ENCODE peak calls at places on chromosome 14, in six cellular contexts. W is A549; D is activated T-helper 1 cell treated with anti-CD3 and anti-CD28 coated beads, Interleukin-12 subunit alpha, Interleukin-12 subunit beta, Interleukin-2, Interleukin-4 antibody, amounts not matched to agents 30 ng/mL and 10 ng/mL and 1 ng/mL, durations not matched to agents 14 hours and 24 hours and 36 hours; U is WTC11; X is NCI-H774; M is tibial artery. P is an unnamed sample.

GRCh38 chr14:55104051-55104954 is 24.7 kb upstream of the LGALS3 start:
- DNase-seq in W (peak; percentile 21), D (no peak), U (no peak), X (no peak), M (no peak), P (no peak)

GRCh38 chr14:102933618-102934231 is 11.3 kb downstream of the AMN start:
- DNase-seq in W (no peak), D (no peak), U (no peak), X (no peak), M (no peak), P (no peak)

GRCh38 chr14:101286271-101287018 is 274.9 kb upstream of the DIO3 start:
- DNase-seq in W (no peak), D (no peak), U (no peak), X (no peak), M (no peak), P (no peak)

GRCh38 chr14:61570961-61571299 is 124.4 kb upstream of the HIF1A start:
- DNase-seq in W (no peak), D (no peak), U (no peak), X (no peak), M (no peak), P (no peak)

GRCh38 chr14:68584786-68585185 is 208.1 kb downstream of the ZFP36L1 start:
- DNase-seq in W (no peak), D (no peak), U (no peak), X (no peak), M (no peak), P (no peak)

GRCh38 chr14:79134346-79134745 is 964.2 kb downstream of the NRXN3 start:
- DNase-seq in W (no peak), D (no peak), U (no peak), X (no peak), M (no peak), P (no peak)

GRCh38 chr14:73324536-73324932 is 87.2 kb downstream of the PAPLN start:
- DNase-seq in W (no peak), D (no peak), U (no peak), X (no peak), M (no peak), P (no peak)

GRCh38 chr14:90733139-90733808 is 83.0 kb downstream of the TTC7B start:
- DNase-seq in W (no peak), D (no peak), U (no peak), X (no peak), M (no peak), P (no peak)

GRCh38 chr14:67218126-67218525 is 23.1 kb upstream of the PALS1 start:
- DNase-seq in W (no peak), D (no peak), U (no peak), X (no peak), M (no peak), P (no peak)

GRCh38 chr14:61025239-61026223 is 44.5 kb downstream of the SLC38A6 start:
- DNase-seq in W (peak; percentile 76), D (peak; percentile 45), U (peak; percentile 47), X (peak; percentile 25), M (peak; percentile 61), P (peak; percentile 35)

GRCh38 chr14:65071544-65071943 is 30.8 kb downstream of the MAX start:
- DNase-seq in W (no peak), D (no peak), U (no peak), X (no peak), M (no peak), P (no peak)

GRCh38 chr14:75510547-75510946 is 11.7 kb upstream of the BATF start:
- DNase-seq in W (no peak), D (no peak), U (no peak), X (no peak), M (no peak), P (no peak)

GRCh38 chr14:31937730-31938346 is 139.3 kb upstream of the ARHGAP5 start:
- DNase-seq in W (peak; percentile 96), D (peak; percentile 64), U (no peak), X (no peak), M (peak; percentile 61), P (peak; percentile 89)

GRCh38 chr14:67784244-67784823 is 32.1 kb downstream of the ZFYVE26 start:
- DNase-seq in W (no peak), D (no peak), U (no peak), X (no peak), M (no peak), P (no peak)

GRCh38 chr14:91569301-91569700 is 59.2 kb upstream of the PPP4R3A start:
- DNase-seq in W (no peak), D (no peak), U (no peak), X (no peak), M (no peak), P (no peak)

GRCh38 chr14:50619569-50620141 is 48.5 kb downstream of the SAV1 start:
- DNase-seq in W (peak; percentile 55), D (no peak), U (no peak), X (no peak), M (no peak), P (peak; percentile 51)

GRCh38 chr14:29897181-29897580 is 30.5 kb downstream of the PRKD1 start:
- DNase-seq in W (no peak), D (no peak), U (no peak), X (no peak), M (no peak), P (no peak)

GRCh38 chr14:93132472-93133065 is 16.8 kb upstream of the ITPK1 start:
- DNase-seq in W (peak; percentile 57), D (no peak), U (no peak), X (no peak), M (no peak), P (no peak)

GRCh38 chr14:104139460-104140212 is 1.2 kb downstream of the KIF26A start:
- DNase-seq in W (no peak), D (no peak), U (peak; percentile 42), X (no peak), M (no peak), P (no peak)

GRCh38 chr14:53534841-53535240 is 381.7 kb upstream of the DDHD1 start:
- DNase-seq in W (no peak), D (no peak), U (no peak), X (no peak), M (no peak), P (no peak)

GRCh38 chr14:28952707-28953106 is 186.1 kb downstream of the FOXG1 start:
- DNase-seq in W (no peak), D (no peak), U (no peak), X (peak; percentile 65), M (no peak), P (no peak)

GRCh38 chr14:94175403-94176146 is 1.5 kb downstream of the PPP4R4 start:
- DNase-seq in W (no peak), D (no peak), U (no peak), X (no peak), M (no peak), P (no peak)

GRCh38 chr14:95113476-95113875 is 43.9 kb downstream of the DICER1 start:
- DNase-seq in W (no peak), D (no peak), U (no peak), X (no peak), M (no peak), P (no peak)

GRCh38 chr14:99508896-99509629 is 27.9 kb downstream of the CCNK start:
- DNase-seq in W (no peak), D (no peak), U (no peak), X (no peak), M (no peak), P (no peak)

GRCh38 chr14:104117341-104118005 is 20.9 kb upstream of the KIF26A start:
- DNase-seq in W (no peak), D (no peak), U (peak; percentile 28), X (no peak), M (no peak), P (no peak)

GRCh38 chr14:105087308-105087962 is 22.2 kb upstream of the GPR132 start:
- DNase-seq in W (peak; percentile 84), D (no peak), U (no peak), X (no peak), M (no peak), P (no peak)

GRCh38 chr14:81537193-81537592 is 3.5 kb upstream of the SEL1L start:
- DNase-seq in W (no peak), D (no peak), U (no peak), X (no peak), M (no peak), P (no peak)

GRCh38 chr14:64841121-64841611 is 38.5 kb downstream of the SPTB start:
- DNase-seq in W (peak; percentile 69), D (no peak), U (peak; percentile 58), X (no peak), M (no peak), P (no peak)

GRCh38 chr14:89719371-89720075 is 235.0 kb downstream of the EFCAB11 start:
- DNase-seq in W (no peak), D (no peak), U (no peak), X (no peak), M (no peak), P (no peak)

GRCh38 chr14:73764881-73765280 is 50.7 kb upstream of the PNMA1 start:
- DNase-seq in W (no peak), D (no peak), U (no peak), X (no peak), M (peak; percentile 81), P (no peak)

GRCh38 chr14:88095791-88096190 is 90.9 kb downstream of the GPR65 start:
- DNase-seq in W (no peak), D (no peak), U (no peak), X (no peak), M (no peak), P (no peak)

GRCh38 chr14:36619853-36620252 is 37.4 kb upstream of the NKX2-8 start:
- DNase-seq in W (no peak), D (no peak), U (no peak), X (no peak), M (no peak), P (no peak)

GRCh38 chr14:23570806-23571483 is 3.4 kb upstream of the AP1G2 start:
- DNase-seq in W (no peak), D (no peak), U (no peak), X (no peak), M (no peak), P (no peak)

GRCh38 chr14:35385042-35385839 is 19.3 kb downstream of the NFKBIA start:
- DNase-seq in W (peak; percentile 89), D (no peak), U (no peak), X (peak; percentile 54), M (peak; percentile 86), P (no peak)

GRCh38 chr14:101755591-101756324 is 5.8 kb upstream of the PPP2R5C start:
- DNase-seq in W (no peak), D (no peak), U (no peak), X (no peak), M (no peak), P (no peak)

GRCh38 chr14:89137514-89138163 is 279.4 kb downstream of the FOXN3 start:
- DNase-seq in W (peak; percentile 77), D (no peak), U (no peak), X (no peak), M (peak; percentile 76), P (peak; percentile 47)

GRCh38 chr14:95025941-95026340 is 131.4 kb downstream of the DICER1 start:
- DNase-seq in W (no peak), D (no peak), U (no peak), X (no peak), M (no peak), P (no peak)

GRCh38 chr14:80634106-80634758 is 307.3 kb downstream of the CEP128 start:
- DNase-seq in W (no peak), D (no peak), U (no peak), X (no peak), M (no peak), P (no peak)

GRCh38 chr14:104826858-104827172 is 25.9 kb downstream of the ZBTB42 start:
- DNase-seq in W (peak; percentile 25), D (no peak), U (no peak), X (no peak), M (no peak), P (no peak)

P was measured in Panc1.